ENCODE peak calls at places on chromosomes 12 and 14, in six cellular contexts. W is heart left ventricle, O is left lung, D is heart right ventricle, U is cardiac muscle cell, L is IMR-90. H is an unnamed sample.

GRCh38 chr12:22729431-22729830 is 104.5 kb downstream of the ETNK1 start:
- DNase-seq in W (no peak), O (no peak), D (no peak), U (no peak), L (no peak), H (no peak)

GRCh38 chr12:27595231-27595642 is 71.2 kb downstream of the PPFIBP1 start:
- DNase-seq in W (peak; percentile 56), O (no peak), D (peak; percentile 19), U (peak; percentile 93), L (peak; percentile 89), H (no peak)

GRCh38 chr14:52188381-52188780 is 79.1 kb upstream of the PTGDR start:
- DNase-seq in W (no peak), O (no peak), D (no peak), U (peak; percentile 3), L (no peak), H (no peak)

GRCh38 chr12:15131462-15131861 is 89.8 kb downstream of the RERG start:
- DNase-seq in W (no peak), O (no peak), D (no peak), U (no peak), L (peak; percentile 4), H (no peak)

GRCh38 chr12:94609917-94610443 is 40.4 kb downstream of the TMCC3 start:
- DNase-seq in W (no peak), O (peak; percentile 35), D (no peak), U (no peak), L (no peak), H (no peak)

GRCh38 chr12:102374190-102374589 is 106.2 kb downstream of the IGF1 start:
- DNase-seq in W (no peak), O (no peak), D (no peak), U (no peak), L (peak; percentile 30), H (no peak)

GRCh38 chr14:54840798-54841197 is 61.8 kb downstream of the GCH1 start:
- DNase-seq in W (no peak), O (no peak), D (no peak), U (no peak), L (no peak), H (no peak)

GRCh38 chr14:77253333-77254190 is 17.4 kb downstream of the NGB start:
- DNase-seq in W (no peak), O (no peak), D (no peak), U (no peak), L (no peak), H (no peak)

GRCh38 chr12:122999196-122999946 is 18.9 kb downstream of the ARL6IP4 start:
- DNase-seq in W (no peak), O (no peak), D (no peak), U (no peak), L (no peak), H (no peak)

GRCh38 chr12:87930652-87931051 is 98.5 kb downstream of the C12orf50 start:
- DNase-seq in W (no peak), O (no peak), D (no peak), U (no peak), L (no peak), H (no peak)

GRCh38 chr14:64700894-64701293 is 3.3 kb upstream of the PLEKHG3 start:
- DNase-seq in W (no peak), O (no peak), D (no peak), U (no peak), L (no peak), H (no peak)
- H3K4me1 ChIP-seq in W (no peaks in the 10 kb centered on the region), O (peaks cover 57% of the 10 kb centered on the region), D (peaks cover 31% of the 10 kb centered on the region), U (peaks cover 24% of the 10 kb centered on the region), L (peaks cover 9% of the 10 kb centered on the region), H (peaks cover 39% of the 10 kb centered on the region)

GRCh38 chr12:114013601-114014345 is 47.6 kb upstream of the RBM19 start:
- DNase-seq in W (no peak), O (no peak), D (no peak), U (peak; percentile 39), L (peak; percentile 37), H (no peak)
- TF ChIP-seq CTCF in W (no peak), O (no peak), D (peak; percentile 15), U (peak; percentile 27), L (peak; percentile 36), H (no peak)

GRCh38 chr12:11107719-11108118 is 15.6 kb upstream of the TAS2R43 start:
- DNase-seq in W (no peak), O (no peak), D (no peak), U (no peak), L (no peak), H (no peak)

GRCh38 chr12:11106288-11106687 is 14.2 kb upstream of the TAS2R43 start:
- DNase-seq in W (no peak), O (no peak), D (no peak), U (no peak), L (no peak), H (no peak)

GRCh38 chr12:11105546-11105945 is 13.4 kb upstream of the TAS2R43 start:
- DNase-seq in W (no peak), O (no peak), D (no peak), U (no peak), L (no peak), H (no peak)

DNA sequence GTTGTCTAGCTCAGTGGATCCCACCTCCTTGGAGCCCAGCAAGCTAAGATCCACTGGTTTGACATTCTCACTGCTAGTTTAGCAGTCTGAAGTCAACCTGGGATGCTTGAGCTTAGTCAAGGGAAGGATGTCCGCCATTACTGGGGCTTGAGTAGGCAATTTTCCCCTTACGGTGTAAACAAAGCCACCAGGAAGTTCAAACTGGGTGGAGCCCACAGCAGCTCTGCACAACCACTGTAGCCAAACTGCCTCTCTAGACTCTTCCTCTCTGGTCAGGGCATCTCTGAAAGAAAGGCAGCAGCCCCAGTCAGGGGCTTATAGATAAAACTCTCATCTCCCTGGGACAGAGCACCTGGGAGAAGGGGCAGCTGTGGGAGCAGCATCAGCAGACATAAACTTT is 16.7 kb upstream of the TAS2R43 start:
- DNase-seq in W (no peak), O (no peak), D (no peak), U (no peak), L (no peak), H (no peak)
- H3K27ac ChIP-seq in W (no peak overlapping the region), O (no peak overlapping the region), D (no peak overlapping the region), U (no peak overlapping the region), L (no peak overlapping the region), H (no peak overlapping the region)

GRCh38 chr14:76154539-76155126 is 2.9 kb downstream of the GPATCH2L start:
- DNase-seq in W (no peak), O (no peak), D (no peak), U (no peak), L (no peak), H (no peak)
- H3K4me1 ChIP-seq in W (peaks cover 16% of the 10 kb centered on the region), O (peaks cover 55% of the 10 kb centered on the region), D (peaks cover 68% of the 10 kb centered on the region), U (peaks cover 19% of the 10 kb centered on the region), L (peaks cover 8% of the 10 kb centered on the region), H (peaks cover 54% of the 10 kb centered on the region)

GRCh38 chr14:61653507-61653906 is 41.8 kb upstream of the HIF1A start:
- DNase-seq in W (peak; percentile 32), O (peak; percentile 58), D (no peak), U (peak; percentile 84), L (peak; percentile 88), H (no peak)
- TF ChIP-seq CTCF in W (no peak), O (no peak), D (no peak), U (no peak), L (no peak), H (no peak)

DNA sequence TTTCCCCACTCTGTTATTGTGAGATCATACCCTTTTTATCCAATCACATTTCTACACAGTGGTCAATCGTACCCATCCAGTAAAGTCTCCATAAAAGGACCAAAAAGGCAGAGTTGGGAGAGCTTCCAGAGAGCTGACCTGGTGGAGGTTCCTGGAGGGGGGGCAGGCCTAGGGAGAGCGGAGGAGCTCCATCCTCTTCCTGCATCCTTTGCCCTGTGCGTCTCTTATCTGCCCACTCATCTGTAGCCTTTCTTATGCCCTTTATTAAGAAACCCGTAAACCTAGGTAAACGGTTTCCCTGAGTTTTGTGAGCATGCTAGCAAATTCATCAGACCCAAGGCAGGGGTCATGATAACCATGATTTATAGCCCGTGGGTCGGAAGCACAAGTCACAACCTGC is 26.2 kb downstream of the EVL start:
- DNase-seq in W (no peak), O (no peak), D (no peak), U (no peak), L (no peak), H (no peak)
- H3K27ac ChIP-seq in W (no peak overlapping the region), O (no peak overlapping the region), D (no peak overlapping the region), U (no peak overlapping the region), L (no peak overlapping the region), H (no peak overlapping the region)

DNA sequence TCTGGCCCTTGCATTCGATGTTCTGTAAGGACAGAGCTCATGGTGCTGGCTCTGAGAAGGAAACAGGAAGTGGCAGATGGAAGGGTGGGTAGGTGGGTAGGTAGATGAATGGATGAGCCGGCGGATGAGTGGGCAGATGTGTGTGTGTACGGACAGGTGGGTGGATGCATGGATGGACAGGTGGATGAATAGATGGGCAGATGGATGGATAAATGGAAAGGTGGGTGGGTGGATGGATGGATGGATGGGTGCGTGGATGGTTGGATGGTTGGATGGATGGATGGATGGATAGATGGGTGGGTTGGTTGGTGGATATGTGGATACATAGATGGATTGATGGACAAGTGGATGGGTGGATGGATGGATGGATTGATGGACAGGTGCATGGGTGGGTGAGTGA is 27.6 kb upstream of the PPP1R13B start:
- DNase-seq in W (no peak), O (no peak), D (no peak), U (no peak), L (no peak), H (no peak)
- H3K4me1 ChIP-seq in W (peaks cover 23% of the 10 kb centered on the region), O (peaks cover 27% of the 10 kb centered on the region), D (peaks cover 31% of the 10 kb centered on the region), U (peaks cover 9% of the 10 kb centered on the region), L (peaks cover 3% of the 10 kb centered on the region), H (peaks cover 25% of the 10 kb centered on the region)

GRCh38 chr14:33219957-33220356 is 281.3 kb downstream of the NPAS3 start:
- DNase-seq in W (no peak), O (no peak), D (no peak), U (no peak), L (no peak), H (no peak)

GRCh38 chr14:33218030-33218429 is 279.4 kb downstream of the NPAS3 start:
- DNase-seq in W (no peak), O (no peak), D (no peak), U (no peak), L (no peak), H (no peak)
- TF ChIP-seq CTCF in W (no peak), O (no peak), D (no peak), U (no peak), L (no peak), H (no peak)

H was measured in suprapubic skin.